ENCODE peak calls at places on chromosomes 7 and 10, in five cellular contexts. C, G, L, S and E are unnamed samples.

GRCh38 chr7:22447008-22447407 is 53.0 kb downstream of the STEAP1B start:
- DNase-seq in S (no peak), G (no peak), C (no peak), L (no peak), E (no peak)

GRCh38 chr7:78140109-78140508 is 341.5 kb downstream of the PHTF2 start:
- DNase-seq in C (no peak), S (no peak), G (no peak), L (no peak), E (no peak)

GRCh38 chr10:34380816-34381215 is 434.3 kb downstream of the PARD3 start:
- DNase-seq in S (no peak), G (no peak), C (no peak), L (no peak), E (no peak)

GRCh38 chr7:43040461-43040860 is 72.0 kb upstream of the HECW1 start:
- DNase-seq in L (no peak), G (no peak), C (no peak), S (no peak), E (no peak)

GRCh38 chr7:35816514-35816913 is 15.7 kb downstream of the SEPTIN7 start:
- DNase-seq in C (no peak), L (no peak), G (no peak), S (no peak), E (no peak)

GRCh38 chr7:36277247-36277542 is 112.5 kb upstream of the ANLN start:
- DNase-seq in C (no peak), L (no peak), S (no peak), G (no peak), E (no peak)

GRCh38 chr7:78673272-78673671 is 780.2 kb downstream of the MAGI2 start:
- DNase-seq in C (no peak), G (no peak), S (no peak), L (no peak), E (no peak)

GRCh38 chr10:43623351-43623750 is 17.1 kb downstream of the ZNF485 start:
- DNase-seq in S (no peak), G (no peak), L (no peak), C (no peak), E (no peak)

GRCh38 chr10:110436554-110437350 is 61.0 kb upstream of the DUSP5 start:
- DNase-seq in S (peak; percentile 6), G (no peak), C (no peak), L (no peak), E (no peak)

GRCh38 chr10:114647545-114648138 is 10.4 kb downstream of the ABLIM1 start:
- DNase-seq in L (no peak), C (no peak), S (no peak), G (no peak), E (no peak)

GRCh38 chr7:26485421-26486019 is 193.9 kb downstream of the SNX10 start:
- DNase-seq in C (no peak), G (no peak), L (no peak), S (no peak), E (no peak)

GRCh38 chr7:157584420-157584819 is 247.6 kb downstream of the DNAJB6 start:
- DNase-seq in C (no peak), S (no peak), L (no peak), G (no peak), E (no peak)

GRCh38 chr7:43944286-43944685 is 18.1 kb downstream of the UBE2D4 start:
- DNase-seq in G (no peak), L (no peak), C (no peak), S (no peak), E (no peak)

GRCh38 chr7:140654109-140654387 is 13.4 kb upstream of the DENND2A start:
- DNase-seq in L (no peak), C (no peak), S (no peak), G (no peak), E (no peak)

GRCh38 chr10:6574777-6575176 is 5.3 kb downstream of the PRKCQ start:
- DNase-seq in G (no peak), S (no peak), L (no peak), C (no peak), E (no peak)

GRCh38 chr10:71978476-71978875 is 14.3 kb downstream of the CHST3 start:
- DNase-seq in G (no peak), S (peak; percentile 50), C (no peak), L (no peak), E (no peak)

GRCh38 chr7:26910221-26910620 is 45.8 kb upstream of the SKAP2 start:
- DNase-seq in L (no peak), C (no peak), G (no peak), S (peak; percentile 13), E (no peak)

GRCh38 chr10:61399386-61399785 is 53.8 kb downstream of the TMEM26 start:
- DNase-seq in G (no peak), C (no peak), L (no peak), S (no peak), E (no peak)

GRCh38 chr7:127438836-127439235 is 46.3 kb upstream of the ZNF800 start:
- DNase-seq in G (no peak), L (no peak), S (no peak), C (no peak), E (no peak)

GRCh38 chr7:27745064-27745583 is 5.2 kb downstream of the TAX1BP1 start:
- DNase-seq in S (no peak), L (no peak), C (no peak), G (no peak), E (no peak)

GRCh38 chr7:17706734-17707133 is 233.6 kb downstream of the SNX13 start:
- DNase-seq in G (peak; percentile 9), C (no peak), L (no peak), S (peak; percentile 60), E (peak; percentile 1)

GRCh38 chr7:30650455-30650854 is 31.8 kb downstream of the CRHR2 start:
- DNase-seq in C (no peak), G (no peak), S (no peak), L (peak; percentile 13), E (no peak)

GRCh38 chr10:127299956-127300689 is 103.7 kb upstream of the INSYN2A start:
- DNase-seq in S (no peak), C (no peak), L (no peak), G (no peak), E (no peak)

GRCh38 chr7:151844080-151844827 is 32.7 kb downstream of the PRKAG2 start:
- DNase-seq in G (no peak), S (no peak), C (no peak), L (no peak), E (no peak)